ENCODE peak calls at places on chromosomes 4 and X, in seven cellular contexts. One of them, this sample, is unnamed.

GRCh38 chr4:152255437-152255836 is 280.5 kb downstream of the FBXW7 start:
- DNase-seq in fibroblast of lung: peak; percentile 44
- DNase-seq in GM12878: peak; percentile 63
- DNase-seq in prostate gland: no peak
- DNase-seq in pancreas: no peak
- DNase-seq in SJSA1: no peak
- DNase-seq in A673: peak; percentile 78
- DNase-seq in this sample: no peak

GRCh38 chrX:119391279-119391678 is 7.9 kb upstream of the SLC25A43 start:
- DNase-seq in prostate gland: no peak
- DNase-seq in GM12878: no peak
- DNase-seq in A673: peak; percentile 12
- DNase-seq in fibroblast of lung: peak; percentile 37
- DNase-seq in pancreas: no peak
- DNase-seq in SJSA1: no peak
- DNase-seq in this sample: no peak

GRCh38 chr4:87896020-87896621 is 63.4 kb downstream of the MEPE start:
- DNase-seq in GM12878: no peak
- DNase-seq in A673: peak; percentile 94
- DNase-seq in prostate gland: no peak
- DNase-seq in fibroblast of lung: peak; percentile 93
- DNase-seq in pancreas: no peak
- DNase-seq in SJSA1: peak; percentile 81
- DNase-seq in this sample: no peak

GRCh38 chr4:154004859-154005520 is 216.1 kb upstream of the SFRP2 start:
- DNase-seq in GM12878: no peak
- DNase-seq in pancreas: no peak
- DNase-seq in A673: no peak
- DNase-seq in prostate gland: no peak
- DNase-seq in SJSA1: no peak
- DNase-seq in fibroblast of lung: peak; percentile 62
- DNase-seq in this sample: no peak

GRCh38 chr4:69032847-69033638 is 63.2 kb upstream of the UGT2B7 start:
- DNase-seq in pancreas: no peak
- DNase-seq in SJSA1: no peak
- DNase-seq in GM12878: no peak
- DNase-seq in prostate gland: no peak
- DNase-seq in A673: no peak
- DNase-seq in fibroblast of lung: no peak
- DNase-seq in this sample: no peak

GRCh38 chrX:34810364-34810763 is 132.2 kb upstream of the FAM47B start:
- DNase-seq in pancreas: no peak
- DNase-seq in GM12878: no peak
- DNase-seq in prostate gland: no peak
- DNase-seq in SJSA1: no peak
- DNase-seq in fibroblast of lung: peak; percentile 66
- DNase-seq in A673: no peak
- DNase-seq in this sample: no peak

GRCh38 chrX:149493567-149494562 is 11.2 kb downstream of the IDS start:
- DNase-seq in A673: no peak
- DNase-seq in pancreas: no peak
- DNase-seq in fibroblast of lung: no peak
- DNase-seq in GM12878: no peak
- DNase-seq in SJSA1: no peak
- DNase-seq in prostate gland: no peak
- DNase-seq in this sample: no peak

GRCh38 chr4:19707876-19708275 is 543.8 kb upstream of the SLIT2 start:
- DNase-seq in pancreas: no peak
- DNase-seq in GM12878: no peak
- DNase-seq in fibroblast of lung: no peak
- DNase-seq in SJSA1: no peak
- DNase-seq in A673: no peak
- DNase-seq in prostate gland: no peak
- DNase-seq in this sample: no peak

GRCh38 chr4:124868495-124868894 is 156.0 kb upstream of the ANKRD50 start:
- DNase-seq in SJSA1: no peak
- DNase-seq in fibroblast of lung: no peak
- DNase-seq in prostate gland: peak; percentile 24
- DNase-seq in A673: no peak
- DNase-seq in pancreas: no peak
- DNase-seq in GM12878: no peak
- DNase-seq in this sample: no peak

GRCh38 chr4:62571494-62571893 is 1371.4 kb downstream of the ADGRL3 start:
- DNase-seq in A673: no peak
- DNase-seq in GM12878: no peak
- DNase-seq in fibroblast of lung: no peak
- DNase-seq in prostate gland: no peak
- DNase-seq in SJSA1: no peak
- DNase-seq in pancreas: no peak
- DNase-seq in this sample: no peak

GRCh38 chrX:1380672-1381233 is 11.2 kb downstream of the SLC25A6 start:
- DNase-seq in fibroblast of lung: peak; percentile 16
- DNase-seq in SJSA1: no peak
- DNase-seq in GM12878: no peak
- DNase-seq in prostate gland: no peak
- DNase-seq in A673: peak; percentile 51
- DNase-seq in pancreas: peak; percentile 46
- DNase-seq in this sample: no peak

DNA sequence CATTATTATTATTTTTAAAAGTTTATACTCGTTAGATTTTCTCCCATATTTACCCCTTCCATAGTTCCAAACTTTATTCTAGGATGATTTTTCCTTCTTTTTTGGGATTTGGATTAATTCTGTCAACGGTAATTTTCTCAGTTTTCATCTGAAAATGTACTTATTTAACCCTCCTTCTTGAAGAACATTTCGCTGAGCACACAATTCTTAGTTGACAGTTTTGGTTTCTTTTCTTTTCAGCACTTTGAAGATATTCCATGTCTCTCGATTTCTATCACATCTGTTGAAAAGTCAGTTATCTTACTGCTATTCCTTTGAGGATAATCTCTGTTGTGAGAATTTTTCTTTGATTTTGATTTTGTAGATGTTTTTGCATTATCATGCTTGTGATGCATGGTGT is 85.2 kb downstream of the SCLT1 start:
- DNase-seq in fibroblast of lung: no peak
- DNase-seq in prostate gland: no peak
- DNase-seq in GM12878: no peak
- DNase-seq in SJSA1: no peak
- DNase-seq in A673: no peak
- DNase-seq in pancreas: no peak
- DNase-seq in this sample: no peak
- H3K9me3 ChIP-seq in fibroblast of lung: no peaks in the 10 kb centered on the region
- H3K9me3 ChIP-seq in prostate gland: no peaks in the 10 kb centered on the region
- H3K9me3 ChIP-seq in GM12878: peaks cover 3% of the 10 kb centered on the region
- H3K9me3 ChIP-seq in SJSA1: peaks cover 5% of the 10 kb centered on the region
- H3K9me3 ChIP-seq in A673: peaks cover 21% of the 10 kb centered on the region
- H3K9me3 ChIP-seq in pancreas: no peaks in the 10 kb centered on the region
- H3K9me3 ChIP-seq in this sample: peaks cover 7% of the 10 kb centered on the region

DNA sequence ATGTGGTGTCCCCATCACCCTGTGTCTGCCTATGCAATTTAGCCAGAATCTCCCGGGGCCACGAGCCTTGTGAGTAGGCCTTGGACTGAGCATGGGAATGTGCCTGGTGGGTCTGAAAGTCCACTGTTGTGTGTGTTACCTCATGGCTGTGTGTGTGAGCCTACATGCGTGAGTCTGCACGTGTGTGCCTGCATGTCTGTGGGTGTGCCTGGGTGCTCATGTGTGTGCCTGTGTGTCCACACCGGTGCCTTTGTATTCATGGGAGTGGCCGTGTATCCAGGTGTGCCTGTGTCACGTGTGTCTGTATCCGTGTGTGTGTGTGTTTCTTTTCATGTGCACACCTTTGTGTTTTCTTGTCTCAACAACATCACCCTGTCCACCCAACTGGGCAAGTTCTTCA is 14.2 kb downstream of the ATP5ME start:
- DNase-seq in prostate gland: no peak
- DNase-seq in GM12878: no peak
- DNase-seq in fibroblast of lung: no peak
- DNase-seq in SJSA1: no peak
- DNase-seq in A673: no peak
- DNase-seq in pancreas: no peak
- DNase-seq in this sample: no peak
- H3K9me3 ChIP-seq in prostate gland: no peaks in the 10 kb centered on the region
- H3K9me3 ChIP-seq in GM12878: no peaks in the 10 kb centered on the region
- H3K9me3 ChIP-seq in fibroblast of lung: no peaks in the 10 kb centered on the region
- H3K9me3 ChIP-seq in SJSA1: no peaks in the 10 kb centered on the region
- H3K9me3 ChIP-seq in A673: no peaks in the 10 kb centered on the region
- H3K9me3 ChIP-seq in pancreas: no peaks in the 10 kb centered on the region
- H3K9me3 ChIP-seq in this sample: no peaks in the 10 kb centered on the region

GRCh38 chrX:144627947-144628346 is 619.4 kb upstream of the SPANXN1 start:
- DNase-seq in SJSA1: no peak
- DNase-seq in A673: no peak
- DNase-seq in GM12878: no peak
- DNase-seq in pancreas: no peak
- DNase-seq in fibroblast of lung: no peak
- DNase-seq in prostate gland: no peak
- DNase-seq in this sample: no peak
- H3K9me3 ChIP-seq in SJSA1: no peaks in the 10 kb centered on the region
- H3K9me3 ChIP-seq in A673: peaks cover 38% of the 10 kb centered on the region
- H3K9me3 ChIP-seq in GM12878: no peaks in the 10 kb centered on the region
- H3K9me3 ChIP-seq in pancreas: no peaks in the 10 kb centered on the region
- H3K9me3 ChIP-seq in fibroblast of lung: no peaks in the 10 kb centered on the region
- H3K9me3 ChIP-seq in prostate gland: no peaks in the 10 kb centered on the region
- H3K9me3 ChIP-seq in this sample: no peaks in the 10 kb centered on the region

GRCh38 chr4:566035-566434 is 10.1 kb downstream of the TMEM271 start:
- DNase-seq in fibroblast of lung: no peak
- DNase-seq in GM12878: no peak
- DNase-seq in A673: no peak
- DNase-seq in pancreas: no peak
- DNase-seq in SJSA1: no peak
- DNase-seq in prostate gland: no peak
- DNase-seq in this sample: no peak

GRCh38 chr4:561456-561855 is 14.6 kb downstream of the TMEM271 start:
- DNase-seq in GM12878: no peak
- DNase-seq in A673: no peak
- DNase-seq in SJSA1: no peak
- DNase-seq in prostate gland: no peak
- DNase-seq in pancreas: no peak
- DNase-seq in fibroblast of lung: no peak
- DNase-seq in this sample: no peak

GRCh38 chr4:560061-560460 is 16.0 kb downstream of the TMEM271 start:
- DNase-seq in GM12878: no peak
- DNase-seq in fibroblast of lung: no peak
- DNase-seq in pancreas: no peak
- DNase-seq in A673: no peak
- DNase-seq in prostate gland: no peak
- DNase-seq in SJSA1: no peak
- DNase-seq in this sample: no peak

GRCh38 chr4:555566-556275 is 20.4 kb downstream of the TMEM271 start:
- DNase-seq in SJSA1: no peak
- DNase-seq in GM12878: no peak
- DNase-seq in prostate gland: no peak
- DNase-seq in A673: no peak
- DNase-seq in pancreas: no peak
- DNase-seq in fibroblast of lung: no peak
- DNase-seq in this sample: peak; percentile 47

DNA sequence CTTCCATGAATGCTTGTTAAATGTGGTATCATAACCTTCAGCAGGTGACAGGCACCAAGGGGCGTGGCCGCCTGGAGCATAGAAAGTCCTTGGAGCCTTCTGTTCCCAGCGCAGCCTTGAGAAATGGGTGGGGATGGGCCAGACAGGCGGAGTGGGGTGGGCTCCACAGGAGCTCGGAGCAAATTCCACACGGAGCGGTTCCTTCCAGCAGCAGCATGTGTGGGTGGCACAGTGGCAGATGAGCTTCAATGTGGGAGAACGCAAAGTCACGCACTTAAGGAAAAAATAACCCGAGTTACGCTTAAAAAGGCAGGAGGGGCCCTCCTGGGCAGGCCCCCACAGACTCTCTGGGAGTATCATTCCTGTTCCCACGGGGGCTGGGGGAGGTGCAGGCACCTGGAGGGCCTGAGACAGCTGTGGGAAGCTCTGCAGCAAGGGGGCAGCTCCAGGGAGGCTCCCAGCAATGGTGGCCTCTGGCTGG is 15.3 kb downstream of the TMEM271 start:
- DNase-seq in prostate gland: no peak
- DNase-seq in GM12878: no peak
- DNase-seq in A673: no peak
- DNase-seq in SJSA1: no peak
- DNase-seq in fibroblast of lung: no peak
- DNase-seq in pancreas: no peak
- DNase-seq in this sample: no peak
- H3K9me3 ChIP-seq in prostate gland: no peaks in the 10 kb centered on the region
- H3K9me3 ChIP-seq in GM12878: peaks cover 3% of the 10 kb centered on the region
- H3K9me3 ChIP-seq in A673: no peaks in the 10 kb centered on the region
- H3K9me3 ChIP-seq in SJSA1: no peaks in the 10 kb centered on the region
- H3K9me3 ChIP-seq in fibroblast of lung: no peaks in the 10 kb centered on the region
- H3K9me3 ChIP-seq in pancreas: no peaks in the 10 kb centered on the region
- H3K9me3 ChIP-seq in this sample: no peaks in the 10 kb centered on the region

GRCh38 chrX:103440621-103441020 is 64.3 kb downstream of the BEX3 start:
- DNase-seq in GM12878: no peak
- DNase-seq in pancreas: no peak
- DNase-seq in fibroblast of lung: peak; percentile 74
- DNase-seq in A673: no peak
- DNase-seq in prostate gland: no peak
- DNase-seq in SJSA1: no peak
- DNase-seq in this sample: no peak
- H3K9me3 ChIP-seq in GM12878: no peaks in the 10 kb centered on the region
- H3K9me3 ChIP-seq in pancreas: no peaks in the 10 kb centered on the region
- H3K9me3 ChIP-seq in fibroblast of lung: no peaks in the 10 kb centered on the region
- H3K9me3 ChIP-seq in A673: no peaks in the 10 kb centered on the region
- H3K9me3 ChIP-seq in prostate gland: no peaks in the 10 kb centered on the region
- H3K9me3 ChIP-seq in SJSA1: no peaks in the 10 kb centered on the region
- H3K9me3 ChIP-seq in this sample: no peaks in the 10 kb centered on the region

DNA sequence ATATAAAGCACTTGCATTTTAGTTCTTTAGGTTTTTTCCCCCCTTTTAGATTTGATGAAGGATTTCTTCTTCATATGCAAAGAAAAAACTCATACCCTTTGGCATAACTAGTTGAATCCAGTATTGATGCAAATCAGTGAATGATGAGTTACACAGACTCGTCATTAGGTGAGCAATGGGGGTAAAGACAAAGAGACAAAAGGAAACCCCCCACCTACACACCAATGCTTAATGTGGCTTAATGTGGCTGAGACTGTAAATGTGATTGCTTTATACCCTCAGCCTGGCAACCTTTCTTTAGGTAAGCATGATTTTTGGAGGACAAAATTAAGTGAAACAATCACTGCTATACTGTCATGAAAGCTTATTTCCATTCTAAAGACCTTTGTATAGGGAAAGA is 39.5 kb downstream of the CD40LG start:
- DNase-seq in fibroblast of lung: no peak
- DNase-seq in pancreas: no peak
- DNase-seq in prostate gland: no peak
- DNase-seq in SJSA1: no peak
- DNase-seq in A673: no peak
- DNase-seq in GM12878: no peak
- DNase-seq in this sample: no peak
- H3K9me3 ChIP-seq in fibroblast of lung: no peaks in the 10 kb centered on the region
- H3K9me3 ChIP-seq in pancreas: no peaks in the 10 kb centered on the region
- H3K9me3 ChIP-seq in prostate gland: no peaks in the 10 kb centered on the region
- H3K9me3 ChIP-seq in SJSA1: no peaks in the 10 kb centered on the region
- H3K9me3 ChIP-seq in A673: no peaks in the 10 kb centered on the region
- H3K9me3 ChIP-seq in GM12878: no peaks in the 10 kb centered on the region
- H3K9me3 ChIP-seq in this sample: no peaks in the 10 kb centered on the region